ENCODE peak calls at places on chromosomes 13 and 19, in four cellular contexts. L is heart right ventricle, F is PC-9, B is upper lobe of right lung. W is an unnamed sample. For H3K4me1, the result is how much of the 10 kb centered on the place peaks cover.

GRCh38 chr19:8468761-8469458 is 24.1 kb downstream of the HNRNPM start:
- DNase-seq in F (no peak), B (no peak), L (no peak), W (no peak)

GRCh38 chr19:39409207-39409885 is 2.7 kb downstream of the ZFP36 start:
- DNase-seq in B (peak), L (peak), F (peak), W (peak)

GRCh38 chr19:15623711-15624318 is 8.8 kb downstream of the CYP4F8 start:
- DNase-seq in F (no peak), B (no peak), L (no peak), W (no peak)

GRCh38 chr13:99860736-99861135 is 110.8 kb downstream of the ZIC5 start:
- DNase-seq in B (no peak), L (no peak), F (no peak), W (no peak)

GRCh38 chr13:39106216-39106995 is 68.2 kb downstream of the NHLRC3 start:
- DNase-seq in F (no peak), B (no peak), L (no peak), W (no peak)

GRCh38 chr19:47272448-47273312 is 2.0 kb upstream of the INAFM1 start:
- DNase-seq in F (no peak), B (peak), L (peak), W (peak)

GRCh38 chr13:20193924-20194631 is 1.3 kb upstream of the GJB2 start:
- DNase-seq in F (no peak), B (no peak), L (no peak), W (no peak)

GRCh38 chr13:113881614-113882265 is 17.9 kb upstream of the GAS6 start:
- DNase-seq in F (no peak), L (peak), B (no peak), W (peak)

GRCh38 chr19:6030214-6030507 is 52.2 kb upstream of the RANBP3 start:
- DNase-seq in L (no peak), B (no peak), F (peak), W (no peak)

GRCh38 chr19:45976180-45976579 is 2.5 kb upstream of the NOVA2 start:
- DNase-seq in B (no peak), F (no peak), L (no peak), W (no peak)

GRCh38 chr13:94176576-94176975 is 302.9 kb downstream of the DCT start:
- DNase-seq in F (no peak), B (no peak), L (no peak), W (no peak)

GRCh38 chr13:98478134-98479129 is 98.5 kb downstream of the STK24 start:
- DNase-seq in L (no peak), B (no peak), F (no peak), W (no peak)

GRCh38 chr13:25170554-25171107 is 1.5 kb downstream of the AMER2 start:
- DNase-seq in B (no peak), L (no peak), F (no peak), W (no peak)

GRCh38 chr19:17049711-17050280 is 23.2 kb upstream of the CPAMD8 start:
- DNase-seq in F (peak), L (no peak), B (no peak), W (no peak)

GRCh38 chr13:21569686-21570085 is 34.3 kb downstream of the MICU2 start:
- DNase-seq in B (no peak), L (no peak), F (no peak), W (no peak)

GRCh38 chr13:80249906-80250513 is 90.9 kb downstream of the SPRY2 start:
- DNase-seq in L (no peak), B (no peak), F (no peak), W (no peak)

GRCh38 chr13:46624353-46624752 is 71.4 kb downstream of the LRCH1 start:
- DNase-seq in L (no peak), F (no peak), B (no peak), W (no peak)
- H3K4me1 ChIP-seq in L (under half), F (under half), B (under half), W (under half)

DNA sequence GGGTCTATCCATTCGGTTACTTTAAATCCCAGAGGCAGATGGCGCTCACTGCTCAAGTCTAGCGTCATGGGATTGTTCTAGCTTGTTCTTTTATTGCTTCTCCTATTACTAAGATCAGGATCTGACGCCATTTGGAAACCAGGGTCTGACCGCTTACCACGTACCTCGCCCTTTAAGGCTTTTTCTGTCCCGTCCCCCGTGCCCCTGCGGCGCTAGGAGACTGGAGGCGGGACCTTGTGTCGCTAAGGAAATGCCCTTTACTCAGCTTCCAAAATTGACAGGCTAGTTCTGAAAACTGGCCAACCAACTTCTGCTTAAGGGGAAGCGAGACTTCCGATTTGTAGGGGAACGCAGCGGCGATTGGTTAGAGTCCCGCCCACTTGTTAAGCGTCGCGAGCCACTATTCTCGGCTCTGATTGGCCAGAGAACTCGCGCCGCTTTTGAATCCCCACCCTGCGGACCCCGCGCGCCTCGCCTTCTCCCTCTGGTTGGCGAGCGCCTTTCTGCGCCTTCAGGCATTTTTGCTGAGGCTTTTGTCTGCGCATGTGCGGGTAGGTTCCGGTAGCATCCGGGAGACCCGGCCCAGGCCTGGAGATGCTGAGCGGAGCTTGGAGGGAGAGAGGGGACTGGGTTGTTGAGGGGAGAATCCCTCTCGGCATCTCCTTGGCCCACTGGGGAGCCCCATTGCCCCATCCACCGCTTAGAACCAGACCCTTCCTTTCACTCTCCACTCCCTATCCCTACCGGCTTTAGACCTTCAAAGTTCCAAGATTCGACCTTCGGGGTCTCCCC is 3.9 kb upstream of the C19orf84 start:
- DNase-seq in L (peak), B (peak), F (peak), W (peak)
- TF ChIP-seq CTCF in L (no peak), B (no peak), F (no peak), W (no peak)

GRCh38 chr19:56107626-56108351 is 13.3 kb downstream of the ZNF787 start:
- DNase-seq in L (no peak), B (no peak), F (peak), W (peak)

GRCh38 chr19:56105090-56105701 is 15.9 kb downstream of the ZNF787 start:
- DNase-seq in F (peak), L (peak), B (peak), W (peak)

GRCh38 chr19:56106397-56106849 is 14.7 kb downstream of the ZNF787 start:
- DNase-seq in F (no peak), L (no peak), B (no peak), W (no peak)

GRCh38 chr19:56108447-56109195 is 12.5 kb downstream of the ZNF787 start:
- DNase-seq in L (no peak), F (peak), B (peak), W (peak)

DNA sequence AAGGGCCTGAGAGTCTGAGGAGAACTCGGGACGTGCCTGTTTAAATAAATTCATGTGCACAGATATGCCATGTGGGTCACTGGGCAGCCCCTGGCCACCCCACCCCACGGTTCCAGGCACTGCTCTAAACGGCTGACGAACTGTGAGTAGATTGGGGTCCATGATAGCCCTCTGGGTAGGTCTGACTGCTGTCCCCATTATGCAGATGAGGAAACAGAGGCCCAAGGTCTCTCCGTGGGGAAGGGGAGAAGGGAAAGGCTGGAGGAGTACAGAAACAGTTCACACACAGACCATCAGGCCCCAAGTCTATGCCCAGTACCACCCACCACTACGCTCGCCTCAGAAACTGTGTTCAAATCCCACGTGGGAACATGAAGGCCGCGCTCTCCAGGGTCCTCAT is 14.1 kb downstream of the ZNF787 start:
- DNase-seq in B (no peak), L (no peak), F (no peak), W (no peak)
- H3K4me1 ChIP-seq in B (half or more), L (under half), F (under half), W (half or more)

DNA sequence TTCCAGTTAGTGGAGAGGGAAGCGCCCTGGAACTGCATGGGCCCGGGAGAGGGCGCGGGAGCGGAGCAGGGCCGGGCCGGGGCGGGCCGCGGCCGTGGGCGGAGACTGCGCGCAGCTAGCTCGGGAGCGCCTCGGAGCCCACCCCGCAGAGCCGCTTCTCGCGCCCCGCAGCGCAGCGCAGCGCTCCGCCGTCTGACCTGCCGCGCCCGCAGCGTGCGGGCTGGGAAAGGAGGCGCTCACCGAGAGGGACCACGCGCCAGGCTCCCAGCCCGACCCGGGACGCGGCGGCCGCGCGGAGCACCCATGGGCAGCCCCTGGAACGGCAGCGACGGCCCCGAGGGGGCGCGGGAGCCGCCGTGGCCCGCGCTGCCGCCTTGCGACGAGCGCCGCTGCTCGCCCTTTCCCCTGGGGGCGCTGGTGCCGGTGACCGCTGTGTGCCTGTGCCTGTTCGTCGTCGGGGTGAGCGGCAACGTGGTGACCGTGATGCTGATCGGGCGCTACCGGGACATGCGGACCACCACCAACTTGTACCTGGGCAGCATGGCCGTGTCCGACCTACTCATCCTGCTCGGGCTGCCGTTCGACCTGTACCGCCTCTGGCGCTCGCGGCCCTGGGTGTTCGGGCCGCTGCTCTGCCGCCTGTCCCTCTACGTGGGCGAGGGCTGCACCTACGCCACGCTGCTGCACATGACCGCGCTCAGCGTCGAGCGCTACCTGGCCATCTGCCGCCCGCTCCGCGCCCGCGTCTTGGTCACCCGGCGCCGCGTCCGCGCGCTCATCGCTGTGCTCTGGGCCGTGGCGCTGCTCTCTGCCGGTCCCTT is at the start of gene MLNR:
- DNase-seq in L (peak), F (no peak), B (peak), W (peak)
- TF ChIP-seq CTCF in L (no peak), F (no peak), B (peak), W (no peak)

GRCh38 chr13:110242615-110243014 is 64.3 kb downstream of the COL4A1 start:
- DNase-seq in L (no peak), B (no peak), F (no peak), W (no peak)

GRCh38 chr13:110246530-110246929 is 60.4 kb downstream of the COL4A1 start:
- DNase-seq in B (no peak), F (no peak), L (no peak), W (no peak)

GRCh38 chr13:110244096-110244830 is 62.7 kb downstream of the COL4A1 start:
- DNase-seq in F (no peak), L (peak), B (no peak), W (no peak)

GRCh38 chr13:110245421-110245899 is 61.5 kb downstream of the COL4A1 start:
- DNase-seq in F (no peak), L (no peak), B (no peak), W (no peak)

GRCh38 chr13:110244926-110245325 is 62.0 kb downstream of the COL4A1 start:
- DNase-seq in B (no peak), F (no peak), L (no peak), W (no peak)
- H3K4me1 ChIP-seq in B (under half), F (under half), L (half or more), W (under half)

GRCh38 chr19:56304243-56304642 is 10.4 kb downstream of the ZSCAN5A start:
- DNase-seq in L (no peak), F (no peak), B (no peak), W (no peak)
- TF ChIP-seq CTCF in L (no peak), F (no peak), B (no peak), W (no peak)

W was measured in thyroid gland.